ENCODE peak calls at places on chromosomes 12 and 14, in five cellular contexts. I is GM23248, L is neural progenitor cell, Z is Panc1, M is Peyer's patch. G is an unnamed sample. For H3K4me1 and H3K27me3, the result is how much of the 10 kb centered on the place peaks cover.

GRCh38 chr12:321606-322326 is 59.1 kb upstream of the SLC6A13 start:
- DNase-seq in I (peak), L (no peak), Z (no peak), M (no peak), G (no peak)

GRCh38 chr12:46359667-46360280 is 12.8 kb downstream of the SLC38A2 start:
- DNase-seq in I (no peak), L (no peak), Z (no peak), M (no peak), G (no peak)

GRCh38 chr14:27015046-27015445 is 417.2 kb upstream of the NOVA1 start:
- DNase-seq in I (no peak), L (no peak), Z (no peak), M (no peak), G (no peak)

GRCh38 chr12:130177615-130178014 is 15.4 kb downstream of the FZD10 start:
- DNase-seq in I (no peak), L (no peak), Z (no peak), M (no peak), G (no peak)

GRCh38 chr14:104580961-104581360 is 1.4 kb downstream of the C14orf180 start:
- DNase-seq in I (no peak), L (no peak), Z (no peak), M (no peak), G (peak)

GRCh38 chr14:81234268-81234667 is 13.5 kb upstream of the GTF2A1 start:
- DNase-seq in I (no peak), L (no peak), Z (no peak), M (no peak), G (no peak)

GRCh38 chr12:8145754-8146415 is 10.9 kb upstream of the ZNF705A start:
- DNase-seq in I (peak), L (peak), Z (no peak), M (no peak), G (no peak)

GRCh38 chr12:69698769-69699540 is at the start of gene BEST3:
- DNase-seq in I (no peak), L (no peak), Z (no peak), M (no peak), G (no peak)

GRCh38 chr14:65600742-65601141 is 188.2 kb downstream of the FUT8 start:
- DNase-seq in I (no peak), L (no peak), Z (no peak), M (no peak), G (no peak)

GRCh38 chr14:70700955-70701354 is 59.2 kb downstream of the TTC9 start:
- DNase-seq in I (no peak), L (no peak), Z (no peak), M (no peak), G (no peak)

GRCh38 chr12:52036587-52037171 is 14.6 kb upstream of the NR4A1 start:
- DNase-seq in I (peak), L (peak), Z (no peak), M (peak), G (peak)

GRCh38 chr12:27012239-27012981 is 1.8 kb downstream of the TM7SF3 start:
- DNase-seq in I (no peak), L (no peak), Z (no peak), M (no peak), G (no peak)

GRCh38 chr12:25424186-25424854 is 128.8 kb downstream of the LMNTD1 start:
- DNase-seq in I (peak), L (no peak), Z (no peak), M (no peak), G (no peak)

GRCh38 chr12:132513070-132513398 is 23.1 kb downstream of the FBRSL1 start:
- DNase-seq in I (no peak), L (no peak), Z (no peak), M (no peak), G (no peak)

GRCh38 chr12:85798122-85798521 is 38.1 kb downstream of the RASSF9 start:
- DNase-seq in I (no peak), L (no peak), Z (no peak), M (no peak), G (no peak)

GRCh38 chr14:80850197-80850814 is 91.2 kb downstream of the CEP128 start:
- DNase-seq in I (peak), L (peak), Z (no peak), M (no peak), G (no peak)

GRCh38 chr12:66555113-66555512 is 123.8 kb downstream of the GRIP1 start:
- DNase-seq in I (peak), L (no peak), Z (no peak), M (no peak), G (no peak)

GRCh38 chr14:20327005-20327869 is 5.8 kb downstream of the CCNB1IP1 start:
- DNase-seq in I (peak), L (peak), Z (peak), M (no peak), G (no peak)

GRCh38 chr14:66240112-66240511 is 246.1 kb upstream of the CCDC196 start:
- DNase-seq in I (peak), L (no peak), Z (no peak), M (no peak), G (no peak)

GRCh38 chr14:104387000-104387384 is 192.6 kb upstream of the C14orf180 start:
- DNase-seq in I (no peak), L (no peak), Z (no peak), M (peak), G (no peak)

GRCh38 chr14:96824283-96824682 is 27.1 kb downstream of the VRK1 start:
- DNase-seq in I (peak), L (no peak), Z (no peak), M (no peak), G (no peak)

GRCh38 chr12:11727133-11727664 is 77.7 kb downstream of the ETV6 start:
- DNase-seq in I (no peak), L (no peak), Z (no peak), M (peak), G (no peak)

GRCh38 chr12:99745895-99746294 is 98.3 kb downstream of the GARIN6 start:
- DNase-seq in I (no peak), L (no peak), Z (no peak), M (no peak), G (no peak)

GRCh38 chr12:54126696-54127537 is 61.9 kb downstream of the SMUG1 start:
- DNase-seq in I (peak), L (peak), Z (no peak), M (peak), G (peak)

GRCh38 chr12:10672231-10672868 is 1.5 kb downstream of the STYK1 start:
- DNase-seq in I (no peak), L (no peak), Z (no peak), M (peak), G (peak)

GRCh38 chr12:51868821-51869489 is 18.9 kb upstream of the ANKRD33 start:
- DNase-seq in I (peak), L (peak), Z (no peak), M (no peak), G (no peak)

GRCh38 chr12:49892084-49892731 is 11.5 kb downstream of the FAIM2 start:
- DNase-seq in I (no peak), L (no peak), Z (no peak), M (no peak), G (no peak)

GRCh38 chr12:130640496-130640895 is 75.6 kb downstream of the RIMBP2 start:
- DNase-seq in I (no peak), L (no peak), Z (no peak), M (no peak), G (no peak)

GRCh38 chr12:80622271-80622670 is 85.2 kb upstream of the MYF6 start:
- DNase-seq in I (peak), L (peak), Z (no peak), M (no peak), G (no peak)

GRCh38 chr14:58133739-58134138 is 18.3 kb downstream of the ARMH4 start:
- DNase-seq in I (peak), L (no peak), Z (peak), M (no peak), G (no peak)

GRCh38 chr12:56188786-56189335 is 422 bp downstream of the SMARCC2 start:
- DNase-seq in I (peak), L (peak), Z (no peak), M (no peak), G (no peak)

GRCh38 chr12:71415336-71416231 is 24.0 kb upstream of the LGR5 start:
- DNase-seq in I (peak), L (peak), Z (peak), M (peak), G (no peak)

GRCh38 chr12:32921397-32921796 is 24.8 kb upstream of the PKP2 start:
- DNase-seq in I (peak), L (no peak), Z (no peak), M (no peak), G (no peak)

DNA sequence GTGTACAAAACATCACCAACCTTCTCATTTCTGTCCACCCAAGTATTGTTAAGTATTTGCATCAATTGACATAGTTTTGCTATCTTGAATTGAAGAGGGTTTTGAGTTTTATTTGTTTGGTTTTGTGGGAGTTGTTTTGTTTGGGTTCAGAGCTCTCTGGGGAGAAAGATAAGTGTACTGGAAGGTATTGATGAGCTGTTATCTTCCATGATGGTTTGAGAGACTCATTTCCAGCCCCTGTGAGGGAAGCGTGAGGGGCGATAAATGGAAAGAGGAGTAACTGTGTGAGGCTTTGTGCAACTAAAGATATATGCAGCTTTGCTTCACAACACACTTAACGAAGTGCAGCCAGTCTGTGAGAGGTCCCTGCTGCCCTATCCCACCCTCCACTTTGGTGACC is 15.7 kb upstream of the CIPC start:
- DNase-seq in I (no peak), L (no peak), Z (no peak), M (no peak), G (no peak)
- H3K27ac ChIP-seq in I (no peak), L (no peak), Z (no peak), M (no peak), G (no peak)

DNA sequence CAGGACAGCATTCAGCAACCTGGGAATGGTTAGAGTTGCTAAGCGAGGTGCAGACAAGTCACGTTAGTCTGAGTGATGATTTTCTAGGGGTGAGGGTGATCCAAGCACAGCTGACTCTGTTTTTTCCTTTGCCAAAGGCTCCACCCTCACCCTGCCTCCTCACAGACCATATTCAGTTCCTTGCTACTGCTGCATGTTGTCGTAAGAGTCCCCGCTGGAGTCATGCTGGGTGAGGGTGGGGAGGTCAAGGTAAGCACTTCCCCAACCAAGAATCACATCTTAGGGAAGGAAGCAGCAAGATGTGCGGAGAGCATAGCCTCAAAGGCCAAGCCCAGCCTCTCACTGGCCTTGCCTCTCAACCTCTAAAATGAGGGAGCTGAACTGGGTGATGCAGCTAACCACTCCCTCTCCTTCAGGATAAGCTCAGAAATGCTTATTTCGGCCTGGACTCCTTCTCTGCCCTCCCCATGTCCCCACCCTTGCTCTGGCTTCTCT is 66.8 kb upstream of the ACTN1 start:
- DNase-seq in I (peak), L (no peak), Z (no peak), M (no peak), G (no peak)
- H3K4me1 ChIP-seq in I (half or more), L (under half), Z (under half), M (under half), G (half or more)

DNA sequence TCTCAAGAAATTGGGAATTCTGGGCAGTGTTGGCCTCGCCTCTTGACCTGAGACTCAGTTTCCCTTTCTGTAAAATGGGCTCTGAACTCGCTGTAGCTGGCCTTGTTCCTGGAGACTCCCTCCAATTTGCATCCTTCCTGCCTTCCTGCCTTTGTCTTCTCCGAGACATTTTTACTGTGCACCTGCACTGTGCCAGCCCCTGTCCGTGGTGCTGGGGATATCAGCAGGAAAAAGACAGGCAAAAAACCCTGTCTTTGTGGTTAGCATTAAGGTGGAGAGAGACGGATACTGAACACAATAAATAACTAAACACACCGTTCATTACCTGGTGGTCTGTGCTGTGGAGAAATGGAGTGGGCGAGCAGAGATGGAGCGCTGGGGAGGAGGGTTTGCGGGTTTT is 129.8 kb downstream of the AACS start:
- DNase-seq in I (no peak), L (peak), Z (no peak), M (no peak), G (no peak)
- H3K27me3 ChIP-seq in I (under half), L (under half), Z (under half), M (under half), G (half or more)

DNA sequence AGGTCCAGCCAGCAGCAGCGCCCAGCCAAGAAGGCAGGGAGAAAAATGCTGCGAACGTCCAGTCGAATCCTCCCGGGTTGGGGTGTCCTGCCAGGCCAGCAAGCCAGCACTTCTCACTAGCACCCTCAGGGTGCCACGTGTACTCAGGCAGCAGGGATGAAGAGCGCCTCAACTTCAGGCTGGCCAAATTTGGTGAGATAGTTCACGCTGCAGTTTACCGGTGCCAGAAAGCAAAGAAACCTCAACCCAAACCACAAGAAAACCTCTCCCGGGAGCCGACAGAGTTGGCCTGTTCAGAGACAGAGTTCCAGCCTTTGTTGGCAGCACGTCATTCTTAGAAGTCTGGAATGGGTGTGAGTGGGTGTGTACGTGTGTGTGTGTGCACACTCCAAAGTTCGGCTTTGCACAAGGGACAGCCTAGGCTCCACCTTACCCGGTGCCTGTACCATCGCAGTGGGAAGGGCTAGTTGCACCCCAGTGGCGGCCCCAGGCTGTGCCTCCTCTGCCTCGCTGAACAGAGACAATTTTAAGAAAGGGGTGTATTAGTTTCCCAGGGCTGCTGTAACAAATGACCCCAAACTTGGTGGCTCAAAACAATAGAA is 42.1 kb downstream of the ELK3 start:
- DNase-seq in I (peak), L (no peak), Z (no peak), M (no peak), G (no peak)
- H3K27ac ChIP-seq in I (peak), L (no peak), Z (no peak), M (peak), G (peak)

GRCh38 chr12:113465808-113466769 is 5.6 kb downstream of the LHX5 start:
- DNase-seq in I (no peak), L (peak), Z (no peak), M (no peak), G (no peak)
- H3K4me1 ChIP-seq in I (under half), L (half or more), Z (under half), M (under half), G (under half)

DNA sequence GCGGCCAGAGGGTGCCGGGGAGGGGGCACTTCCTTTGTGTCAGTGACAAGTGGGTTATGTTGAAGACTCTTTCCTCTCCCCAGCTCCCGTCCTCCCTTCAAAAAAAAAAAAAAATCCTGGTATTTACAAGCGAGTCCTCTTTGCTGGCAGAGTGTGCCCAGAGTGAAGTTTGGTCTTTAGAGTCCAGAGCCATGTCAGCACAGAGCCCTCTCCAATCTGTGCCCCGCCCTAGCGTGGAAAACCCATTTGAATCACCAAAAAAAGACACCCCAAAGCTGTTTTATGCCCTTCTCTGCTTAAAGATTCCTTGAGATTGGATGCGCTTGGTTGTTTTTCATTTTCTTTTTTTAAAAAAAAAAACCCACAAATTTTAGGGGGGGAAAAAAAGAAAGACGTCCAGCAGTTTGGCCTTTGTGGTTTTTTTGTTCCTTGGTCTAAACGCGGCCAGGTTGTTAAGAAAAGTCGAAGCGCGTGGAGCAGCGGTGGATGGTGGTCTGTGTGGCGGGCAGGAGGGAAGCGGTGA is 3.3 kb downstream of the NKX2-1 start:
- DNase-seq in I (no peak), L (no peak), Z (no peak), M (no peak), G (no peak)
- H3K27me3 ChIP-seq in I (half or more), L (half or more), Z (under half), M (under half), G (half or more)

GRCh38 chr14:34682787-34683321 is 31.5 kb downstream of the CFL2 start:
- DNase-seq in I (no peak), L (no peak), Z (no peak), M (no peak), G (no peak)

GRCh38 chr14:34676516-34677211 is 37.7 kb downstream of the CFL2 start:
- DNase-seq in I (no peak), L (no peak), Z (no peak), M (no peak), G (no peak)

GRCh38 chr14:34678735-34679134 is 35.7 kb downstream of the CFL2 start:
- DNase-seq in I (no peak), L (no peak), Z (no peak), M (no peak), G (no peak)

GRCh38 chr14:34680806-34681479 is 33.5 kb downstream of the CFL2 start:
- DNase-seq in I (no peak), L (no peak), Z (no peak), M (no peak), G (no peak)

GRCh38 chr14:34678306-34678705 is 36.1 kb downstream of the CFL2 start:
- DNase-seq in I (peak), L (no peak), Z (no peak), M (no peak), G (no peak)
- H3K27ac ChIP-seq in I (peak), L (no peak), Z (peak), M (no peak), G (no peak)

DNA sequence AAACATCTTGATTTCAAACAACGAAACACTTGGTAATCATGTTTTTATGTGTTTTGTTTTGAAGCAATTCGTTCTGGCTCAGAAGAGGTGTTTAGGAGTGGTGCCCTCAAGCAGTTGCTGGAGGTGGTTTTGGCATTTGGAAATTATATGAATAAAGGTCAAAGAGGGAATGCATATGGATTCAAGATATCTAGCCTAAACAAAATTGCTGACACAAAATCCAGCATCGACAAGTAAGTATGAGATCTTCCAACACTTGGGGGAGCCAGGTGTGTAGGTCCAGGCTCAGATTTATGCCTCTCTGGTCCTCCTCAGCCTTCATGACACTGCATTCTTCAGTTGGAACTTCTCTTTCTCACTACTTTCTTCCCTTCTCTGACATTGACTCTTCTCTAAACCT is 110.1 kb downstream of the GPR135 start:
- DNase-seq in I (no peak), L (no peak), Z (no peak), M (no peak), G (no peak)
- H3K4me1 ChIP-seq in I (under half), L (under half), Z (under half), M (under half), G (under half)

G was measured in stomach.